ENCODE peak calls at places on chromosomes 2 and 18, in six cellular contexts. Q, X, H, F, K and R are unnamed samples.

GRCh38 chr2:40048506-40048905 is 269.4 kb upstream of the THUMPD2 start:
- DNase-seq in Q (no peak), X (no peak), H (no peak), F (no peak), K (no peak), R (no peak)

GRCh38 chr2:176328149-176328548 is 58.9 kb downstream of the MTX2 start:
- DNase-seq in Q (no peak), X (no peak), H (no peak), F (no peak), K (no peak), R (no peak)

GRCh38 chr2:145022021-145022670 is 502.2 kb upstream of the ZEB2 start:
- DNase-seq in Q (no peak), X (no peak), H (no peak), F (no peak), K (no peak), R (no peak)

GRCh38 chr2:236366049-236366387 is 101.8 kb upstream of the ASB18 start:
- DNase-seq in Q (no peak), X (no peak), H (no peak), F (peak; percentile 16), K (no peak), R (no peak)

GRCh38 chr18:57771183-57771582 is 31.9 kb downstream of the ATP8B1 start:
- DNase-seq in Q (no peak), X (no peak), H (no peak), F (no peak), K (no peak), R (peak; percentile 93)

GRCh38 chr2:65595641-65596040 is 163.2 kb upstream of the SPRED2 start:
- DNase-seq in Q (no peak), X (no peak), H (no peak), F (no peak), K (no peak), R (no peak)

GRCh38 chr2:12502759-12503158 is 214.0 kb upstream of the TRIB2 start:
- DNase-seq in Q (no peak), X (peak; percentile 21), H (no peak), F (peak; percentile 25), K (peak; percentile 49), R (no peak)

GRCh38 chr18:72114801-72115594 is 429.1 kb downstream of the CBLN2 start:
- DNase-seq in Q (no peak), X (no peak), H (no peak), F (no peak), K (no peak), R (no peak)

GRCh38 chr2:80112790-80113189 is 191.8 kb downstream of the LRRTM1 start:
- DNase-seq in Q (no peak), X (no peak), H (no peak), F (no peak), K (no peak), R (no peak)

GRCh38 chr2:113079123-113079522 is 11.4 kb downstream of the IL1F10 start:
- DNase-seq in Q (no peak), X (no peak), H (no peak), F (no peak), K (no peak), R (no peak)

GRCh38 chr18:33517950-33518349 is 60.1 kb upstream of the ASXL3 start:
- DNase-seq in Q (no peak), X (no peak), H (no peak), F (no peak), K (no peak), R (no peak)

GRCh38 chr2:84302513-84303412 is 156.3 kb downstream of the SUCLG1 start:
- DNase-seq in Q (peak; percentile 11), X (peak; percentile 62), H (peak; percentile 40), F (peak; percentile 68), K (peak; percentile 42), R (peak; percentile 92)

GRCh38 chr2:212520340-212520739 is 18.3 kb downstream of the ERBB4 start:
- DNase-seq in Q (no peak), X (no peak), H (peak; percentile 21), F (no peak), K (no peak), R (no peak)

GRCh38 chr2:119438128-119438656 is 6.5 kb downstream of the TMEM37 start:
- DNase-seq in Q (no peak), X (no peak), H (no peak), F (no peak), K (no peak), R (no peak)

GRCh38 chr2:240392084-240392947 is 43.1 kb upstream of the GPC1 start:
- DNase-seq in Q (peak; percentile 5), X (peak; percentile 33), H (no peak), F (no peak), K (no peak), R (no peak)

GRCh38 chr2:239167766-239168444 is 232.9 kb downstream of the HDAC4 start:
- DNase-seq in Q (no peak), X (no peak), H (no peak), F (no peak), K (no peak), R (no peak)

GRCh38 chr2:150545931-150546330 is 58.5 kb upstream of the RND3 start:
- DNase-seq in Q (no peak), X (no peak), H (no peak), F (no peak), K (no peak), R (no peak)

GRCh38 chr2:147331790-147332419 is 512.9 kb upstream of the ACVR2A start:
- DNase-seq in Q (peak; percentile 21), X (peak; percentile 62), H (peak; percentile 24), F (peak; percentile 79), K (peak; percentile 63), R (peak; percentile 24)

GRCh38 chr2:240601061-240601830 is 14.7 kb downstream of the CAPN10 start:
- DNase-seq in Q (peak; percentile 1), X (no peak), H (no peak), F (no peak), K (no peak), R (no peak)

GRCh38 chr2:177332041-177332991 is 60.3 kb upstream of the AGPS start:
- DNase-seq in Q (peak; percentile 29), X (peak; percentile 65), H (peak; percentile 68), F (peak; percentile 75), K (peak; percentile 78), R (peak; percentile 81)

GRCh38 chr2:86337235-86338099 is at the start of gene REEP1:
- DNase-seq in Q (no peak), X (peak; percentile 14), H (no peak), F (peak; percentile 10), K (no peak), R (peak; percentile 25)

GRCh38 chr2:96773922-96774321 is 13.2 kb downstream of the CNNM4 start:
- DNase-seq in Q (peak; percentile 29), X (peak; percentile 70), H (no peak), F (peak; percentile 71), K (no peak), R (peak; percentile 67)

GRCh38 chr2:128260239-128261138 is 58.2 kb downstream of the HS6ST1 start:
- DNase-seq in Q (no peak), X (no peak), H (no peak), F (no peak), K (peak; percentile 87), R (no peak)

GRCh38 chr2:190402986-190403385 is 5.2 kb upstream of the MFSD6 start:
- DNase-seq in Q (no peak), X (no peak), H (no peak), F (no peak), K (no peak), R (no peak)

GRCh38 chr2:198930170-198930569 is 527.6 kb downstream of the SATB2 start:
- DNase-seq in Q (no peak), X (no peak), H (no peak), F (no peak), K (no peak), R (peak; percentile 24)

GRCh38 chr2:116754371-116755101 is 1060.0 kb upstream of the DDX18 start:
- DNase-seq in Q (no peak), X (no peak), H (no peak), F (no peak), K (no peak), R (no peak)

GRCh38 chr18:3794537-3795348 is 344.8 kb downstream of the TGIF1 start:
- DNase-seq in Q (no peak), X (no peak), H (peak; percentile 84), F (peak; percentile 3), K (peak; percentile 97), R (peak; percentile 51)

GRCh38 chr18:8980496-8981402 is 121.8 kb upstream of the NDUFV2 start:
- DNase-seq in Q (no peak), X (no peak), H (no peak), F (no peak), K (no peak), R (no peak)

GRCh38 chr2:9308186-9308955 is 101.8 kb downstream of the ASAP2 start:
- DNase-seq in Q (no peak), X (no peak), H (no peak), F (no peak), K (no peak), R (no peak)

GRCh38 chr2:233663911-233664310 is 7.8 kb upstream of the UGT1A9 start:
- DNase-seq in Q (no peak), X (no peak), H (no peak), F (no peak), K (no peak), R (peak; percentile 56)

GRCh38 chr2:42105330-42106256 is 57.8 kb downstream of the PKDCC start:
- DNase-seq in Q (peak; percentile 81), X (peak; percentile 93), H (no peak), F (peak; percentile 87), K (no peak), R (peak; percentile 62)

GRCh38 chr2:207782238-207783030 is 12.7 kb upstream of the FZD5 start:
- DNase-seq in Q (no peak), X (no peak), H (no peak), F (no peak), K (no peak), R (peak; percentile 94)

GRCh38 chr18:67957684-67958083 is 441.2 kb upstream of the DSEL start:
- DNase-seq in Q (no peak), X (no peak), H (no peak), F (no peak), K (no peak), R (no peak)

GRCh38 chr2:120779781-120780283 is 44.2 kb downstream of the GLI2 start:
- DNase-seq in Q (no peak), X (no peak), H (no peak), F (no peak), K (peak; percentile 97), R (no peak)